ENCODE peak calls at places on chromosomes 4 and X, in seven cellular contexts. C is activated gamma-delta T cell treated with Interleukin-2 at 50 U/mL for 16 hours, H is anterior cingulate cortex, K is cardiac fibroblast, L is iris pigment epithelial cell, B is trophoblast cell, D is left ventricle myocardium inferior. I is an unnamed sample.

GRCh38 chr4:133124746-133125145 is 24.3 kb upstream of the PCDH10 start:
- DNase-seq in K (no peak), L (no peak), B (no peak), H (no peak), D (no peak), C (no peak), I (no peak)

GRCh38 chrX:151458824-151459223 is 61.8 kb downstream of the VMA21 start:
- DNase-seq in H (no peak), D (no peak), B (no peak), K (peak), C (no peak), L (peak), I (peak)

GRCh38 chrX:154829102-154829501 is 5.4 kb downstream of the SMIM9 start:
- DNase-seq in L (no peak), D (no peak), H (no peak), K (no peak), B (no peak), C (no peak), I (no peak)

GRCh38 chrX:2484721-2485459 is 15.9 kb downstream of the DHRSX start:
- DNase-seq in D (no peak), B (no peak), C (no peak), L (peak), K (peak), H (no peak), I (peak)

GRCh38 chr4:80963051-80963450 is 67.5 kb upstream of the BMP3 start:
- DNase-seq in H (no peak), B (no peak), C (no peak), L (peak), K (peak), D (no peak), I (peak)

GRCh38 chr4:188275686-188276085 is 136.4 kb downstream of the TRIML1 start:
- DNase-seq in K (no peak), D (no peak), L (no peak), B (no peak), H (no peak), C (no peak), I (no peak)

GRCh38 chr4:81814909-81815539 is 343.3 kb upstream of the RASGEF1B start:
- DNase-seq in K (no peak), L (no peak), C (no peak), D (no peak), B (no peak), H (peak), I (no peak)

GRCh38 chrX:17373337-17373736 is 1.7 kb upstream of the NHS start:
- DNase-seq in B (no peak), C (no peak), K (no peak), L (no peak), H (no peak), D (peak), I (no peak)

GRCh38 chrX:17559728-17560379 is 177.4 kb upstream of the SCML1 start:
- DNase-seq in B (no peak), C (no peak), L (peak), D (no peak), K (peak), H (no peak), I (no peak)

GRCh38 chrX:71111141-71111843 is at the start of gene IL2RG:
- DNase-seq in K (no peak), B (no peak), D (no peak), L (no peak), H (no peak), C (peak), I (no peak)

GRCh38 chrX:118570209-118570608 is 74.6 kb downstream of the DOCK11 start:
- DNase-seq in D (no peak), C (no peak), L (no peak), B (no peak), K (no peak), H (no peak), I (peak)

GRCh38 chrX:49079489-49080428 is at the start of gene WDR45:
- DNase-seq in L (peak), H (peak), B (peak), K (peak), C (peak), D (peak), I (peak)

GRCh38 chr4:142475663-142476062 is 370.4 kb downstream of the INPP4B start:
- DNase-seq in K (peak), C (no peak), D (no peak), H (no peak), L (peak), B (no peak), I (peak)

GRCh38 chrX:85993539-85994197 is 53.7 kb downstream of the CHM start:
- DNase-seq in H (no peak), C (no peak), K (peak), L (peak), D (no peak), B (no peak), I (no peak)

GRCh38 chr4:112083587-112084347 is 61.5 kb upstream of the FAM241A start:
- DNase-seq in B (no peak), K (peak), H (no peak), L (peak), D (no peak), C (no peak), I (peak)